ENCODE peak calls at places on chromosomes 1 and 21, in six cellular contexts. M is iPS-NIHi11; R is GM12865; E is CMK; B is activated naive CD4-positive, alpha-beta T cell; F is osteoblast. X is an unnamed sample.

GRCh38 chr21:17742181-17742580 is 77.0 kb downstream of the C21orf91 start:
- DNase-seq in F (no peak), E (no peak), R (no peak), M (no peak), B (no peak), X (no peak)

GRCh38 chr1:85464497-85465098 is 361 bp downstream of the DDAH1 start:
- DNase-seq in E (no peak), M (peak; percentile 74), F (peak; percentile 93), B (no peak), R (peak; percentile 63), X (no peak)

GRCh38 chr1:181175356-181175755 is 86.9 kb downstream of the IER5 start:
- DNase-seq in M (no peak), B (no peak), F (no peak), R (no peak), E (no peak), X (no peak)

GRCh38 chr21:29238052-29238966 is 60.4 kb upstream of the BACH1 start:
- DNase-seq in E (no peak), M (no peak), B (no peak), F (peak; percentile 27), R (no peak), X (no peak)

GRCh38 chr1:15870421-15870820 is 22.9 kb downstream of the SPEN start:
- DNase-seq in M (no peak), R (no peak), E (no peak), F (peak; percentile 15), B (no peak), X (no peak)

GRCh38 chr1:47814592-47815436 is 182.4 kb downstream of the TRABD2B start:
- DNase-seq in R (no peak), B (no peak), E (no peak), M (no peak), F (no peak), X (no peak)

GRCh38 chr1:8643542-8644536 is 173.6 kb downstream of the RERE start:
- DNase-seq in E (no peak), M (no peak), B (no peak), R (peak; percentile 92), F (no peak), X (no peak)

GRCh38 chr1:212466913-212467650 is 34.4 kb downstream of the NENF start:
- DNase-seq in B (no peak), F (peak; percentile 83), M (no peak), R (no peak), E (no peak), X (no peak)

GRCh38 chr1:53370369-53370961 is 42.6 kb upstream of the LRP8 start:
- DNase-seq in F (no peak), B (no peak), M (no peak), R (no peak), E (no peak), X (no peak)

GRCh38 chr1:207027221-207027777 is 5.3 kb downstream of the C1orf116 start:
- DNase-seq in B (no peak), R (no peak), M (no peak), F (peak; percentile 81), E (no peak), X (no peak)

X was measured in cortex of kidney.